ENCODE peak calls at places on chromosome 6, in seven cellular contexts. B is mesendoderm, M is astrocyte, S is cardiac muscle cell, Y is sigmoid colon, I is Panc1, P is SJSA1. E is an unnamed sample.

GRCh38 chr6:49849121-49849907 is 17.0 kb downstream of the CRISP1 start:
- DNase-seq in B (peak), M (peak), S (peak), Y (no peak), I (peak), P (no peak), E (no peak)

GRCh38 chr6:15874351-15874750 is 211.5 kb upstream of the DTNBP1 start:
- DNase-seq in B (peak), M (no peak), S (no peak), Y (no peak), I (no peak), P (no peak), E (no peak)

GRCh38 chr6:13299403-13299821 is 28.9 kb downstream of the TBC1D7 start:
- DNase-seq in B (no peak), M (no peak), S (no peak), Y (no peak), I (no peak), P (no peak), E (no peak)

GRCh38 chr6:89985744-89986493 is 91.7 kb downstream of the GJA10 start:
- DNase-seq in B (no peak), M (peak), S (peak), Y (no peak), I (no peak), P (peak), E (no peak)

GRCh38 chr6:124973780-124974179 is 11.5 kb downstream of the RNF217 start:
- DNase-seq in B (no peak), M (no peak), S (no peak), Y (no peak), I (no peak), P (no peak), E (no peak)

GRCh38 chr6:36827261-36828079 is 11.8 kb downstream of the CPNE5 start:
- DNase-seq in B (no peak), M (peak), S (peak), Y (peak), I (no peak), P (peak), E (peak)

GRCh38 chr6:4653141-4653540 is 123.1 kb upstream of the CDYL start:
- DNase-seq in B (no peak), M (no peak), S (no peak), Y (no peak), I (no peak), P (no peak), E (no peak)

GRCh38 chr6:21102201-21102600 is 491.4 kb upstream of the SOX4 start:
- DNase-seq in B (peak), M (no peak), S (no peak), Y (no peak), I (no peak), P (no peak), E (no peak)

GRCh38 chr6:158411998-158412397 is 99.7 kb downstream of the TULP4 start:
- DNase-seq in B (peak), M (no peak), S (no peak), Y (no peak), I (no peak), P (no peak), E (no peak)

GRCh38 chr6:43853066-43853650 is 83.1 kb downstream of the VEGFA start:
- DNase-seq in B (no peak), M (no peak), S (no peak), Y (no peak), I (no peak), P (no peak), E (no peak)

GRCh38 chr6:121437861-121438651 is 2.6 kb downstream of the GJA1 start:
- DNase-seq in B (peak), M (peak), S (peak), Y (no peak), I (no peak), P (peak), E (no peak)

GRCh38 chr6:157228421-157229218 is 94.7 kb downstream of the TMEM242 start:
- DNase-seq in B (peak), M (no peak), S (no peak), Y (peak), I (no peak), P (no peak), E (peak)

GRCh38 chr6:2839982-2840793 is 1.5 kb downstream of the SERPINB1 start:
- DNase-seq in B (no peak), M (no peak), S (no peak), Y (no peak), I (no peak), P (no peak), E (no peak)
- H3K27ac ChIP-seq in B (no peak), M (no peak), S (peak), Y (peak), I (peak), P (no peak), E (peak)

DNA sequence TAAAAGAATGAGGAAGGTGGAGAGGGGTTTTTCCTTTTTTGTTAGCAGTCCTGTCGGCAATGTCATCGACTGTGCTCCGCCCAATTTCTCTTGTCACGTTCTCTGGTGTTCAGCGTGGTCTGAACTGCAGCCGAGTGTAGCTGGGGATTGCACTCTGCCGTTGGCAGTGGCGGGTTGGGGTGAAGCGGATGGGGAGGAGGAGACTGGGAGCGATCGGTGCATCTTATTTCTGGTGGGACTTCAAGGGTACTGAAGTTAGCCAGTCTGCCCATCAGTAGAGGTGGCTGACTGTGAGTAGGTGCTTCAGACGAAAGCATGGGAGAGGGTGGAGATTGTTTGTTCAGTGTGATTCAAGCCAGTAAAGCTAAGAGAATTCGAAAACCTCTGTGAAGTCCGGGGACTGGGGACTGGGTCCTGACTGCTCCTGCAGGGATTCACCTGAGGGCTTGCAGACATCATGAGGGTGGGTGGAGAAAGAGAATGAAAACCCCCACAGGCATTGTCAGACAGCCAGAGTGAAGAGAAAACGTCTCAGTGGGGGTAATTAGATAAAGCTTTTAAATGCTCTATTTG is 5.1 kb downstream of the RREB1 start:
- DNase-seq in B (peak), M (no peak), S (no peak), Y (no peak), I (no peak), P (no peak), E (peak)
- H3K27ac ChIP-seq in B (peak), M (no peak), S (no peak), Y (peak), I (peak), P (no peak), E (peak)

DNA sequence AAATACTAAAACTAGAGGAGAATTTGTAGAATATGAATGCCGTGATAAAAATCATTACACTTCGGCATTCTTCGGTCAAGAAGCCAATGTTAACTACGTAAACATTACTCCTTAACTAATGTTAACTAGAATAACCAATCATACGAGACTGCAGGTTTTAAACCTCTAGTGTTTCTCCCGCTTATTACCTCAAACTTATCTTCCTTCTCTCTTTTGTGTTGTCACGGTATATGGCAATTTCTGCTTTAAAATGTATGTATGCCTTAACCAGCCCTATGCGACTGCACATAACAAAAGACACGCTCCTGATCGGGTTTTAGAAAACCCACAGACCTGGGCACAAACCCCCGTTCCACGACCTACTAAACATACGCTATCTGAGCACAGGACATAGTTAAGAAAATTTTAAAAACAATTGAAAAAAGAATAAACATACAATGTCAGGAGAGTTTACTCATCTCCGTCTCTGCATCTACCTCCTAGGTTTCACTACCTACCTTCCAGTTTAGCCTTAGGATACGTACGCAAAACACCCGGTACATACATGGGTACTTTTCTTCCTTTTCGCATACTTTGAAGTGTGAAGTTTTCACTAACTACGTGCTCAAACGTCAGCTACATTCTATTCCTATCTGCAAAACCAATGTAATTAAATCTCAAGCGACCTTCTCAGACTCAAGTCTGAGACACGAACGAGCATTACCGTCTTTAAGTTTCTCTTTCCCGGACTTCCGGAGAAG is 1.1 kb downstream of the CD164 start:
- DNase-seq in B (no peak), M (peak), S (no peak), Y (no peak), I (no peak), P (no peak), E (no peak)
- H3K27ac ChIP-seq in B (peak), M (peak), S (peak), Y (peak), I (peak), P (peak), E (peak)

GRCh38 chr6:165486183-165487137 is 176.6 kb downstream of the PDE10A start:
- DNase-seq in B (peak), M (no peak), S (peak), Y (no peak), I (no peak), P (no peak), E (no peak)

GRCh38 chr6:165487950-165488349 is 175.1 kb downstream of the PDE10A start:
- DNase-seq in B (no peak), M (no peak), S (peak), Y (no peak), I (no peak), P (no peak), E (no peak)

GRCh38 chr6:165487347-165487746 is 175.7 kb downstream of the PDE10A start:
- DNase-seq in B (no peak), M (no peak), S (peak), Y (no peak), I (no peak), P (no peak), E (no peak)

GRCh38 chr6:165484178-165484889 is 174.9 kb upstream of the C6orf118 start:
- DNase-seq in B (peak), M (no peak), S (no peak), Y (no peak), I (no peak), P (no peak), E (no peak)

DNA sequence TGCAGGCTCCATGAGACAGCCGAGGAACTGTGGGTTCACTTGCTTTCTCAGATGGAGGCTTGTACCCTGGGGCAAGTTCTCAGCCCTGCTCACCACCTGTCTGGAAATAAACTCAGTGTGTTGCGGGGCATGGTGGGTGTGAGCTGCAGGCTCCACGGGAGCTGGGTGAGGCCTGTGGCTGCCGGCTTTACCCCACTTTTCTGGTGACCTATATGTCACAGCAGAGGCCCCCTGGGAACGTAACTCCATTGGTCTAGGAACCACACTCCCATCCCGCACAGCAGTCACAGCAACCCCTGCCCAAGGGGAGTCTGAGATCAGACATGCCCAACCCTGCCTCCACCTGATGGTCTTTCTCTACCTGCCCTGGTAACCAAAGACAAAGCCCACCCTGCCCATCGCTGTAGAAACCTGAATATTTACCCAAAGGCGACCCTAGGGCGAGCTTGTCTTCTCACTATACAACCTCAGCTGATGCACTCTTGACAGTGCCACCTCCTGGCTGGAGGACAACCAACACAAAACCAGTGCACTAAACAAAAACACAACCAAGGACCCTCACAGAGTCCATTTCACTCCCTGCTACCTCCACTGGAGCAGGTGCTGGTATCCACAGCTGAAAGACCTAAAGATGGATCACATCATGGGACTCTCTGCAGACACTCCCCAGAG is 174.3 kb downstream of the PDE10A start:
- DNase-seq in B (no peak), M (no peak), S (no peak), Y (no peak), I (no peak), P (no peak), E (no peak)
- H3K27ac ChIP-seq in B (no peak), M (no peak), S (no peak), Y (no peak), I (no peak), P (no peak), E (no peak)